ENCODE peak calls at places on chromosomes 16 and 17, in eight cellular contexts. One of them, this sample, is unnamed.

GRCh38 chr17:30323262-30323894 is 10.5 kb downstream of the TMIGD1 start:
- DNase-seq in cardiac fibroblast: no peak
- DNase-seq in WERI-Rb-1: no peak
- DNase-seq in neural crest cell: no peak
- DNase-seq in IMR-90: no peak
- DNase-seq in heart right ventricle: no peak
- DNase-seq in progenitor cell of endocrine pancreas: no peak
- DNase-seq in GM10248: no peak
- DNase-seq in this sample: no peak

GRCh38 chr17:50283246-50283645 is 9.0 kb downstream of the TMEM92 start:
- DNase-seq in neural crest cell: no peak
- DNase-seq in WERI-Rb-1: no peak
- DNase-seq in heart right ventricle: no peak
- DNase-seq in IMR-90: no peak
- DNase-seq in progenitor cell of endocrine pancreas: no peak
- DNase-seq in cardiac fibroblast: no peak
- DNase-seq in GM10248: no peak
- DNase-seq in this sample: no peak

GRCh38 chr17:73283841-73284282 is 22.2 kb upstream of the CPSF4L start:
- DNase-seq in neural crest cell: peak; percentile 56
- DNase-seq in heart right ventricle: no peak
- DNase-seq in progenitor cell of endocrine pancreas: no peak
- DNase-seq in WERI-Rb-1: peak; percentile 76
- DNase-seq in cardiac fibroblast: no peak
- DNase-seq in IMR-90: no peak
- DNase-seq in GM10248: no peak
- DNase-seq in this sample: no peak

GRCh38 chr16:72937916-72938315 is 110.0 kb downstream of the ZFHX3 start:
- DNase-seq in IMR-90: no peak
- DNase-seq in cardiac fibroblast: no peak
- DNase-seq in WERI-Rb-1: no peak
- DNase-seq in neural crest cell: no peak
- DNase-seq in heart right ventricle: no peak
- DNase-seq in GM10248: no peak
- DNase-seq in progenitor cell of endocrine pancreas: no peak
- DNase-seq in this sample: no peak

GRCh38 chr17:43784068-43784467 is 3.8 kb downstream of the CFAP97D1 start:
- DNase-seq in WERI-Rb-1: no peak
- DNase-seq in neural crest cell: no peak
- DNase-seq in IMR-90: peak; percentile 52
- DNase-seq in cardiac fibroblast: no peak
- DNase-seq in GM10248: no peak
- DNase-seq in progenitor cell of endocrine pancreas: no peak
- DNase-seq in heart right ventricle: no peak
- DNase-seq in this sample: no peak

GRCh38 chr17:7380321-7380720 is 568 bp upstream of the TNK1 start:
- DNase-seq in IMR-90: peak; percentile 47
- DNase-seq in progenitor cell of endocrine pancreas: no peak
- DNase-seq in heart right ventricle: peak; percentile 54
- DNase-seq in neural crest cell: no peak
- DNase-seq in WERI-Rb-1: no peak
- DNase-seq in GM10248: no peak
- DNase-seq in cardiac fibroblast: peak; percentile 75
- DNase-seq in this sample: peak; percentile 56

GRCh38 chr17:249236-249993 is 68.0 kb upstream of the DOC2B start:
- DNase-seq in GM10248: no peak
- DNase-seq in WERI-Rb-1: no peak
- DNase-seq in neural crest cell: no peak
- DNase-seq in cardiac fibroblast: no peak
- DNase-seq in progenitor cell of endocrine pancreas: no peak
- DNase-seq in heart right ventricle: no peak
- DNase-seq in IMR-90: no peak
- DNase-seq in this sample: no peak

GRCh38 chr16:84082835-84083569 is 33.7 kb downstream of the MBTPS1 start:
- DNase-seq in IMR-90: no peak
- DNase-seq in cardiac fibroblast: no peak
- DNase-seq in progenitor cell of endocrine pancreas: no peak
- DNase-seq in neural crest cell: no peak
- DNase-seq in WERI-Rb-1: no peak
- DNase-seq in GM10248: no peak
- DNase-seq in heart right ventricle: no peak
- DNase-seq in this sample: no peak

GRCh38 chr17:882827-883585 is 96.6 kb downstream of the NXN start:
- DNase-seq in cardiac fibroblast: peak; percentile 77
- DNase-seq in neural crest cell: peak; percentile 59
- DNase-seq in GM10248: no peak
- DNase-seq in heart right ventricle: peak; percentile 69
- DNase-seq in WERI-Rb-1: no peak
- DNase-seq in IMR-90: peak; percentile 66
- DNase-seq in progenitor cell of endocrine pancreas: no peak
- DNase-seq in this sample: no peak

GRCh38 chr17:44375196-44376017 is 11.8 kb upstream of the FAM171A2 start:
- DNase-seq in progenitor cell of endocrine pancreas: no peak
- DNase-seq in heart right ventricle: no peak
- DNase-seq in cardiac fibroblast: no peak
- DNase-seq in neural crest cell: no peak
- DNase-seq in GM10248: no peak
- DNase-seq in WERI-Rb-1: no peak
- DNase-seq in IMR-90: no peak
- DNase-seq in this sample: no peak

GRCh38 chr17:45976755-45977505 is 22.1 kb upstream of the STH start:
- DNase-seq in WERI-Rb-1: no peak
- DNase-seq in IMR-90: peak; percentile 22
- DNase-seq in progenitor cell of endocrine pancreas: no peak
- DNase-seq in neural crest cell: no peak
- DNase-seq in GM10248: no peak
- DNase-seq in heart right ventricle: no peak
- DNase-seq in cardiac fibroblast: peak; percentile 10
- DNase-seq in this sample: no peak

GRCh38 chr17:9986754-9987382 is 81.8 kb upstream of the RCVRN start:
- DNase-seq in cardiac fibroblast: no peak
- DNase-seq in progenitor cell of endocrine pancreas: no peak
- DNase-seq in neural crest cell: no peak
- DNase-seq in heart right ventricle: no peak
- DNase-seq in IMR-90: no peak
- DNase-seq in WERI-Rb-1: no peak
- DNase-seq in GM10248: no peak
- DNase-seq in this sample: no peak

GRCh38 chr16:67105881-67106280 is 3.9 kb upstream of the PHAF1 start:
- DNase-seq in progenitor cell of endocrine pancreas: no peak
- DNase-seq in GM10248: no peak
- DNase-seq in IMR-90: no peak
- DNase-seq in neural crest cell: no peak
- DNase-seq in cardiac fibroblast: no peak
- DNase-seq in heart right ventricle: no peak
- DNase-seq in WERI-Rb-1: no peak
- DNase-seq in this sample: no peak

GRCh38 chr17:44038604-44039007 is 23.8 kb upstream of the TMEM101 start:
- DNase-seq in WERI-Rb-1: peak; percentile 73
- DNase-seq in neural crest cell: no peak
- DNase-seq in IMR-90: no peak
- DNase-seq in GM10248: no peak
- DNase-seq in heart right ventricle: no peak
- DNase-seq in progenitor cell of endocrine pancreas: no peak
- DNase-seq in cardiac fibroblast: no peak
- DNase-seq in this sample: no peak

GRCh38 chr17:16282522-16282921 is 65.5 kb downstream of the PIGL start:
- DNase-seq in IMR-90: peak; percentile 91
- DNase-seq in cardiac fibroblast: peak; percentile 71
- DNase-seq in WERI-Rb-1: no peak
- DNase-seq in neural crest cell: no peak
- DNase-seq in heart right ventricle: no peak
- DNase-seq in progenitor cell of endocrine pancreas: no peak
- DNase-seq in GM10248: no peak
- DNase-seq in this sample: no peak

GRCh38 chr16:82470506-82471196 is 156.1 kb upstream of the CDH13 start:
- DNase-seq in cardiac fibroblast: no peak
- DNase-seq in GM10248: no peak
- DNase-seq in heart right ventricle: no peak
- DNase-seq in WERI-Rb-1: no peak
- DNase-seq in progenitor cell of endocrine pancreas: no peak
- DNase-seq in neural crest cell: peak; percentile 8
- DNase-seq in IMR-90: no peak
- DNase-seq in this sample: no peak

GRCh38 chr17:8285270-8286181 is 2.9 kb upstream of the RANGRF start:
- DNase-seq in IMR-90: no peak
- DNase-seq in neural crest cell: no peak
- DNase-seq in WERI-Rb-1: no peak
- DNase-seq in progenitor cell of endocrine pancreas: no peak
- DNase-seq in GM10248: no peak
- DNase-seq in cardiac fibroblast: no peak
- DNase-seq in heart right ventricle: no peak
- DNase-seq in this sample: no peak

GRCh38 chr17:35089846-35090193 is 26.3 kb upstream of the RFFL start:
- DNase-seq in progenitor cell of endocrine pancreas: no peak
- DNase-seq in WERI-Rb-1: no peak
- DNase-seq in neural crest cell: no peak
- DNase-seq in GM10248: no peak
- DNase-seq in IMR-90: peak; percentile 34
- DNase-seq in heart right ventricle: no peak
- DNase-seq in cardiac fibroblast: peak; percentile 33
- DNase-seq in this sample: no peak
- TF ChIP-seq CTCF in progenitor cell of endocrine pancreas: no peak
- TF ChIP-seq CTCF in WERI-Rb-1: no peak
- TF ChIP-seq CTCF in neural crest cell: no peak
- TF ChIP-seq CTCF in GM10248: no peak
- TF ChIP-seq CTCF in IMR-90: peak; percentile 20
- TF ChIP-seq CTCF in heart right ventricle: no peak
- TF ChIP-seq CTCF in cardiac fibroblast: peak; percentile 22
- TF ChIP-seq CTCF in this sample: no peak

GRCh38 chr16:10085078-10085798 is 97.0 kb downstream of the GRIN2A start:
- DNase-seq in neural crest cell: no peak
- DNase-seq in heart right ventricle: no peak
- DNase-seq in cardiac fibroblast: no peak
- DNase-seq in progenitor cell of endocrine pancreas: no peak
- DNase-seq in IMR-90: no peak
- DNase-seq in GM10248: no peak
- DNase-seq in WERI-Rb-1: no peak
- DNase-seq in this sample: no peak

GRCh38 chr16:10087151-10087550 is 95.1 kb downstream of the GRIN2A start:
- DNase-seq in heart right ventricle: no peak
- DNase-seq in GM10248: no peak
- DNase-seq in progenitor cell of endocrine pancreas: no peak
- DNase-seq in neural crest cell: no peak
- DNase-seq in cardiac fibroblast: no peak
- DNase-seq in IMR-90: no peak
- DNase-seq in WERI-Rb-1: no peak
- DNase-seq in this sample: no peak

GRCh38 chr16:10090816-10091215 is 91.4 kb downstream of the GRIN2A start:
- DNase-seq in heart right ventricle: no peak
- DNase-seq in progenitor cell of endocrine pancreas: no peak
- DNase-seq in neural crest cell: no peak
- DNase-seq in cardiac fibroblast: no peak
- DNase-seq in WERI-Rb-1: no peak
- DNase-seq in GM10248: no peak
- DNase-seq in IMR-90: no peak
- DNase-seq in this sample: no peak

GRCh38 chr16:10086620-10087019 is 95.6 kb downstream of the GRIN2A start:
- DNase-seq in WERI-Rb-1: no peak
- DNase-seq in heart right ventricle: no peak
- DNase-seq in cardiac fibroblast: no peak
- DNase-seq in IMR-90: no peak
- DNase-seq in progenitor cell of endocrine pancreas: no peak
- DNase-seq in neural crest cell: no peak
- DNase-seq in GM10248: no peak
- DNase-seq in this sample: no peak

DNA sequence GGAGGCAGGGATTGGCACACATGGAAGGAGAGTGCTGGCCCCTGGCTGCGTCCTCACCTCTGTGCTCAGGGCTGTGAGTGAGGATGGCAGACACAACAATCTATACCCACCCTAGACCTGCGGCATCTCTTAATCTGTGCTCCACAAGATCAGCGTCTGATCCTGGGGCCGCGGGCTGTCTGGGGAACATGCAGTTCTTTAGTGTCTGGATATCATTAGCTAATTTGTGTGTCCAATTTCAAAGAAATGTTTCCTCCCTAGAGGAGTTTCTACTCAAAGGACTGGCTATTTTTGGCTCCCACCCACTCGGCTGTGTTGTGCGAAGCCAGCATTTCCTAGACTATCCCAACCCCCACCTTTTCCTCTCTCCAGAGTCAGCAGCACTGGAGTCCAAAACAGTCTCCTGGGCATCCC is 93.8 kb downstream of the GRIN2A start:
- DNase-seq in IMR-90: no peak
- DNase-seq in cardiac fibroblast: no peak
- DNase-seq in WERI-Rb-1: peak; percentile 22
- DNase-seq in neural crest cell: no peak
- DNase-seq in progenitor cell of endocrine pancreas: no peak
- DNase-seq in GM10248: no peak
- DNase-seq in heart right ventricle: no peak
- DNase-seq in this sample: no peak
- TF ChIP-seq CTCF in IMR-90: no peak
- TF ChIP-seq CTCF in cardiac fibroblast: no peak
- TF ChIP-seq CTCF in WERI-Rb-1: no peak
- TF ChIP-seq CTCF in neural crest cell: no peak
- TF ChIP-seq CTCF in progenitor cell of endocrine pancreas: no peak
- TF ChIP-seq CTCF in GM10248: no peak
- TF ChIP-seq CTCF in heart right ventricle: peak; percentile 5
- TF ChIP-seq CTCF in this sample: no peak

GRCh38 chr16:1550061-1550460 is 16.6 kb downstream of the TMEM204 start:
- DNase-seq in heart right ventricle: no peak
- DNase-seq in cardiac fibroblast: no peak
- DNase-seq in progenitor cell of endocrine pancreas: no peak
- DNase-seq in WERI-Rb-1: peak; percentile 89
- DNase-seq in neural crest cell: no peak
- DNase-seq in IMR-90: no peak
- DNase-seq in GM10248: no peak
- DNase-seq in this sample: no peak

GRCh38 chr16:1550696-1551095 is 17.2 kb downstream of the TMEM204 start:
- DNase-seq in neural crest cell: no peak
- DNase-seq in IMR-90: no peak
- DNase-seq in progenitor cell of endocrine pancreas: no peak
- DNase-seq in heart right ventricle: no peak
- DNase-seq in WERI-Rb-1: no peak
- DNase-seq in GM10248: no peak
- DNase-seq in cardiac fibroblast: no peak
- DNase-seq in this sample: no peak

GRCh38 chr16:1546430-1546829 is 13.0 kb downstream of the TMEM204 start:
- DNase-seq in IMR-90: no peak
- DNase-seq in WERI-Rb-1: no peak
- DNase-seq in neural crest cell: no peak
- DNase-seq in heart right ventricle: no peak
- DNase-seq in GM10248: no peak
- DNase-seq in cardiac fibroblast: no peak
- DNase-seq in progenitor cell of endocrine pancreas: no peak
- DNase-seq in this sample: no peak

GRCh38 chr16:1548234-1548633 is 14.8 kb downstream of the TMEM204 start:
- DNase-seq in WERI-Rb-1: no peak
- DNase-seq in cardiac fibroblast: peak; percentile 55
- DNase-seq in heart right ventricle: no peak
- DNase-seq in neural crest cell: no peak
- DNase-seq in GM10248: no peak
- DNase-seq in IMR-90: no peak
- DNase-seq in progenitor cell of endocrine pancreas: no peak
- DNase-seq in this sample: no peak

GRCh38 chr16:1548727-1549126 is 15.3 kb downstream of the TMEM204 start:
- DNase-seq in neural crest cell: no peak
- DNase-seq in IMR-90: no peak
- DNase-seq in cardiac fibroblast: no peak
- DNase-seq in WERI-Rb-1: no peak
- DNase-seq in GM10248: no peak
- DNase-seq in heart right ventricle: no peak
- DNase-seq in progenitor cell of endocrine pancreas: no peak
- DNase-seq in this sample: no peak
- TF ChIP-seq CTCF in neural crest cell: no peak
- TF ChIP-seq CTCF in IMR-90: no peak
- TF ChIP-seq CTCF in cardiac fibroblast: no peak
- TF ChIP-seq CTCF in WERI-Rb-1: no peak
- TF ChIP-seq CTCF in GM10248: no peak
- TF ChIP-seq CTCF in heart right ventricle: no peak
- TF ChIP-seq CTCF in progenitor cell of endocrine pancreas: no peak
- TF ChIP-seq CTCF in this sample: no peak

GRCh38 chr17:62343764-62344163 is 36.6 kb upstream of the EFCAB3 start:
- DNase-seq in WERI-Rb-1: no peak
- DNase-seq in IMR-90: no peak
- DNase-seq in neural crest cell: no peak
- DNase-seq in heart right ventricle: no peak
- DNase-seq in progenitor cell of endocrine pancreas: no peak
- DNase-seq in GM10248: no peak
- DNase-seq in cardiac fibroblast: no peak
- DNase-seq in this sample: no peak
- TF ChIP-seq CTCF in WERI-Rb-1: no peak
- TF ChIP-seq CTCF in IMR-90: no peak
- TF ChIP-seq CTCF in neural crest cell: no peak
- TF ChIP-seq CTCF in heart right ventricle: no peak
- TF ChIP-seq CTCF in progenitor cell of endocrine pancreas: no peak
- TF ChIP-seq CTCF in GM10248: no peak
- TF ChIP-seq CTCF in cardiac fibroblast: no peak
- TF ChIP-seq CTCF in this sample: no peak